ENCODE peak calls at places on chromosomes 4 and X, in eight cellular contexts. V is fibroblast of the aortic adventitia, P is foreskin fibroblast, D is endodermal cell, Q is tibial nerve, R is HFF-Myc, C is GM23338, Y is kidney. Z is an unnamed sample.

GRCh38 chrX:99305573-99305972 is 1104.5 kb downstream of the PCDH19 start:
- DNase-seq in Y (no peak), C (no peak), Q (no peak), V (no peak), P (no peak), D (no peak), R (no peak), Z (no peak)

GRCh38 chrX:39201305-39201990 is 400.2 kb downstream of the MID1IP1 start:
- DNase-seq in Y (no peak), P (peak; percentile 1), C (no peak), Q (no peak), R (no peak), D (no peak), V (peak; percentile 2), Z (no peak)

GRCh38 chr4:74451214-74451661 is 6.3 kb downstream of the AREG start:
- DNase-seq in Q (no peak), D (no peak), C (peak; percentile 21), R (no peak), Y (no peak), P (peak; percentile 72), V (peak; percentile 35), Z (no peak)

GRCh38 chrX:69088171-69088938 is 76.9 kb downstream of the PJA1 start:
- DNase-seq in R (no peak), Y (peak; percentile 78), D (peak; percentile 67), C (no peak), P (peak; percentile 9), Q (no peak), V (peak; percentile 32), Z (no peak)

GRCh38 chr4:26375589-26375988 is 54.8 kb downstream of the RBPJ start:
- DNase-seq in R (no peak), Y (no peak), D (no peak), P (no peak), C (no peak), V (no peak), Q (no peak), Z (no peak)

GRCh38 chr4:4770610-4771009 is 88.9 kb upstream of the MSX1 start:
- DNase-seq in P (no peak), Y (no peak), C (no peak), V (no peak), D (no peak), R (no peak), Q (no peak), Z (no peak)

GRCh38 chr4:72971572-72971971 is 97.9 kb downstream of the COX18 start:
- DNase-seq in P (peak; percentile 88), V (peak; percentile 88), R (peak; percentile 66), C (no peak), Y (no peak), Q (no peak), D (no peak), Z (no peak)

GRCh38 chr4:121041307-121042090 is 30.8 kb downstream of the NDNF start:
- DNase-seq in P (no peak), C (peak; percentile 15), V (no peak), Q (no peak), R (no peak), D (no peak), Y (no peak), Z (no peak)

GRCh38 chr4:182240161-182241130 is 2.8 kb upstream of the TENM3 start:
- DNase-seq in R (no peak), Y (peak; percentile 84), D (peak; percentile 73), P (peak; percentile 68), Q (no peak), V (peak; percentile 91), C (peak; percentile 43), Z (no peak)

GRCh38 chr4:67674098-67674497 is 26.9 kb downstream of the UBA6 start:
- DNase-seq in C (peak; percentile 59), V (no peak), Q (no peak), D (no peak), Y (no peak), R (no peak), P (no peak), Z (no peak)

GRCh38 chr4:37389967-37390580 is 145.5 kb downstream of the NWD2 start:
- DNase-seq in Q (peak; percentile 71), R (peak; percentile 2), Y (no peak), V (peak; percentile 57), C (peak; percentile 78), P (peak; percentile 22), D (peak; percentile 70), Z (no peak)

GRCh38 chrX:143571521-143571920 is 54.2 kb upstream of the SPANXN3 start:
- DNase-seq in Q (no peak), C (no peak), Y (no peak), P (no peak), D (no peak), R (no peak), V (no peak), Z (no peak)

GRCh38 chr4:8112672-8113071 is 45.9 kb downstream of the ABLIM2 start:
- DNase-seq in C (no peak), R (no peak), V (no peak), P (no peak), Q (no peak), Y (no peak), D (no peak), Z (no peak)

GRCh38 chr4:59553063-59553738 is 1646.9 kb upstream of the ADGRL3 start:
- DNase-seq in P (peak; percentile 64), Q (no peak), R (no peak), Y (no peak), D (no peak), C (no peak), V (no peak), Z (no peak)

GRCh38 chr4:4859010-4859798 is at the start of gene MSX1:
- DNase-seq in P (peak; percentile 94), Q (peak; percentile 75), R (no peak), V (peak; percentile 83), C (peak; percentile 95), D (peak; percentile 97), Y (peak; percentile 92), Z (peak; percentile 85)

GRCh38 chrX:87409113-87409841 is 108.3 kb upstream of the KLHL4 start:
- DNase-seq in C (no peak), R (no peak), Q (peak; percentile 11), V (peak; percentile 87), D (no peak), P (no peak), Y (peak; percentile 92), Z (no peak)

GRCh38 chr4:145297556-145297955 is 117.2 kb upstream of the OTUD4 start:
- DNase-seq in V (no peak), C (no peak), P (no peak), Q (no peak), D (no peak), Y (no peak), R (no peak), Z (no peak)

GRCh38 chr4:125187221-125187620 is 127.5 kb upstream of the FAT4 start:
- DNase-seq in Y (no peak), D (no peak), V (peak; percentile 80), C (no peak), Q (no peak), P (peak; percentile 88), R (no peak), Z (no peak)

GRCh38 chr4:86400216-86400615 is 40.4 kb upstream of the MAPK10 start:
- DNase-seq in V (peak; percentile 8), Q (no peak), R (no peak), P (peak; percentile 41), Y (no peak), C (no peak), D (no peak), Z (no peak)

GRCh38 chr4:157978680-157979361 is 194.0 kb downstream of the GASK1B start:
- DNase-seq in D (peak; percentile 79), C (peak; percentile 90), Q (peak; percentile 62), P (peak; percentile 79), Y (no peak), R (peak; percentile 22), V (peak; percentile 80), Z (peak; percentile 33)

GRCh38 chr4:159445671-159446070 is 342.8 kb downstream of the RAPGEF2 start:
- DNase-seq in V (no peak), Y (no peak), D (no peak), P (no peak), Q (no peak), R (no peak), C (no peak), Z (no peak)

GRCh38 chrX:1134976-1135375 is 77.5 kb downstream of the CRLF2 start:
- DNase-seq in Y (no peak), R (no peak), C (no peak), V (no peak), P (no peak), Q (no peak), D (peak; percentile 23), Z (no peak)

DNA sequence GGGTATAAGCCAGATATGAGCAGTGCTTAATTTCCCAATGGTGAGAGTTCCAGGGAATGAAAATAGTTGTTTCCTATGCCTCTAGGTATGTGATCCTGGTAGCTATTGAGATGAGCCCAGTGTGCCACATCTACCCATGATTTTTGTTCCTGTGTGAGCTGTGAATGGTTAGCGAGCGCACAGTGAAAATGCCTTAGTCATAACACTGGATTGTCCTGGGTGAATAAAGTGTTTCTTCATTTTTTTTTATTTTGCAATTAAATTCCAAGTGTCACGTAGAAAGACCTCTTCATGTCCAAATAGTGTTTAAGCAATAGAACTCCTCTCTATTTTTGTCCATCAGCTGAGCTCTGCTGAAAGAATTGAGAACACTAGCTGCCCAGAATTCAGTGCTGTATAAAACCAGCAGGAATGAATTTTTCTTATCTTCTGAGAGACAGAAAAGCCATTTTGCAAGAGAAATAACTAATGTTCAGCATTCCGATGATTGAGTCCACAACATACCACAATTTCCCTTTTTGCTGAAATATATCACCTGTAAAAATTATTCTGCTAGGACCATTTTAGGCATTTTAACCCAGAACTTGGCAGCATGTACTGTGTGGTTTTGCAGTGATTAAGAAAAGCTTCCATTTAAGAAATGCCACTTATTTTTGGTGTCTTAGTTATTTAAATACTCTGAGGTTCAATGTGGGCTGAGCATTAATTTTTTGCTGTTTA is 5.6 kb downstream of the MAOA start:
- DNase-seq in Y (no peak), Q (peak; percentile 16), R (no peak), C (no peak), D (no peak), P (peak; percentile 23), V (peak; percentile 50), Z (no peak)
- H3K4me3 ChIP-seq in Y (no peak overlapping the region), Q (no peak overlapping the region), R (no peak overlapping the region), C (no peak overlapping the region), D (no peak overlapping the region), P (no peak overlapping the region), V (no peak overlapping the region), Z (no peak overlapping the region)

DNA sequence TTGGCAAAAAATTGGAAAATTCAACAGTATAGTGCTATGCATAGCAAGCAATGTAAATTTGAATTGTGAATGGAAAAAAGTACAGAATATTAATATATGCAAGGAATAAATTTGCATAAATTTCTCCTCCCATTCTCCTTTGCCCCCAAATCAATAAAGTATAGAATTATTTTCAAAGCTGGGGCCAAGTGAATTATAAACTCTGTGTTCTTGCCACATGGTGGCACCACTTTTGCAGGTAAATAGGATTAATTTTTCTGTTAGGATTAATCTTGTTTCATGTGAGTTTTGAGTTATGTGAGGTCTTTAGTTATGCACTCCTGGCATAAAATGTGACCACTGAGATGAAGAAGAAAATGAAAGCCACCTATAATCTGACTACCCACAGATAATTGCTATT is 19.9 kb downstream of the COPS4 start:
- DNase-seq in C (no peak), D (no peak), P (peak; percentile 60), Q (no peak), Y (no peak), V (peak; percentile 34), R (no peak), Z (no peak)
- TF ChIP-seq CTCF in C (peak; percentile 49), D (peak; percentile 55), P (peak; percentile 32), Q (no peak), Y (peak; percentile 22), V (peak; percentile 45), R (peak; percentile 12), Z (peak; percentile 13)

GRCh38 chr4:80101768-80102116 is 28.7 kb upstream of the ANTXR2 start:
- DNase-seq in Q (no peak), R (no peak), C (no peak), D (no peak), P (peak; percentile 50), Y (no peak), V (peak; percentile 32), Z (no peak)
- H3K4me3 ChIP-seq in Q (no peak overlapping the region), R (no peak overlapping the region), C (no peak overlapping the region), D (no peak overlapping the region), P (no peak overlapping the region), Y (no peak overlapping the region), V (no peak overlapping the region), Z (no peak overlapping the region)

GRCh38 chrX:48025561-48025960 is 18.8 kb downstream of the SPACA5 start:
- DNase-seq in D (peak; percentile 76), Y (no peak), Q (peak; percentile 66), P (peak; percentile 79), C (peak; percentile 79), V (peak; percentile 72), R (peak; percentile 26), Z (no peak)
- TF ChIP-seq CTCF in D (peak; percentile 73), Y (peak; percentile 65), Q (peak; percentile 35), P (peak; percentile 41), C (peak; percentile 69), V (peak; percentile 55), R (peak; percentile 45), Z (peak; percentile 68)

Z was measured in dorsolateral prefrontal cortex.